ENCODE peak calls at places on chromosomes 13 and 19, in five cellular contexts. D is fibroblast of lung, I is AML-193, A is foreskin fibroblast, Y is activated T-cell treated with anti-CD3 and anti-CD28 coated beads for 1 hour. P is an unnamed sample.

GRCh38 chr13:40777957-40778235 is 6.9 kb upstream of the MRPS31 start:
- DNase-seq in D (no peak), I (no peak), A (no peak), Y (no peak), P (no peak)

GRCh38 chr13:79997244-79997643 is 343.7 kb downstream of the SPRY2 start:
- DNase-seq in D (peak), I (no peak), A (peak), Y (no peak), P (no peak)

GRCh38 chr13:30681489-30682242 is 53.7 kb upstream of the ALOX5AP start:
- DNase-seq in D (peak), I (peak), A (peak), Y (no peak), P (no peak)

GRCh38 chr19:19423322-19423721 is 17.8 kb downstream of the GATAD2A start:
- DNase-seq in D (no peak), I (no peak), A (no peak), Y (no peak), P (no peak)

GRCh38 chr19:18388328-18389094 is 2.6 kb downstream of the GDF15 start:
- DNase-seq in D (peak), I (peak), A (peak), Y (peak), P (no peak)

GRCh38 chr13:89900104-89900760 is 1447.3 kb upstream of the MIR17HG start:
- DNase-seq in D (peak), I (no peak), A (no peak), Y (no peak), P (no peak)

GRCh38 chr19:10625003-10625761 is at the start of gene SLC44A2:
- DNase-seq in D (peak), I (no peak), A (peak), Y (no peak), P (no peak)

GRCh38 chr13:61084983-61085382 is 330.7 kb downstream of the PCDH20 start:
- DNase-seq in D (peak), I (no peak), A (no peak), Y (no peak), P (no peak)

GRCh38 chr19:41330476-41330875 is 20.5 kb downstream of the CCDC97 start:
- DNase-seq in D (no peak), I (no peak), A (no peak), Y (no peak), P (no peak)

GRCh38 chr19:21463449-21464105 is 41.8 kb upstream of the ZNF429 start:
- DNase-seq in D (peak), I (peak), A (no peak), Y (peak), P (no peak)

GRCh38 chr13:100235311-100235901 is 146.5 kb downstream of the PCCA start:
- DNase-seq in D (peak), I (peak), A (peak), Y (no peak), P (peak)

GRCh38 chr19:49189259-49189658 is 31.7 kb downstream of the TRPM4 start:
- DNase-seq in D (no peak), I (no peak), A (no peak), Y (no peak), P (no peak)

GRCh38 chr13:34017231-34017630 is 199.3 kb downstream of the RFC3 start:
- DNase-seq in D (no peak), I (no peak), A (peak), Y (no peak), P (no peak)

GRCh38 chr19:4061178-4061682 is 5.5 kb downstream of the ZBTB7A start:
- DNase-seq in D (no peak), I (no peak), A (peak), Y (no peak), P (no peak)

GRCh38 chr19:42111811-42112210 is 20.4 kb downstream of the POU2F2 start:
- DNase-seq in D (no peak), I (no peak), A (peak), Y (no peak), P (no peak)

GRCh38 chr19:51710163-51710562 is 13.6 kb downstream of the HAS1 start:
- DNase-seq in D (no peak), I (no peak), A (peak), Y (no peak), P (no peak)

GRCh38 chr13:34344761-34345600 is 527.0 kb downstream of the RFC3 start:
- DNase-seq in D (no peak), I (no peak), A (no peak), Y (no peak), P (no peak)

GRCh38 chr19:45485301-45486077 is 11.4 kb downstream of the RTN2 start:
- DNase-seq in D (peak), I (peak), A (peak), Y (peak), P (no peak)

GRCh38 chr13:39942901-39943273 is 287.4 kb downstream of the COG6 start:
- DNase-seq in D (peak), I (peak), A (peak), Y (peak), P (no peak)

GRCh38 chr13:113091211-113091771 is 14.3 kb upstream of the F7 start:
- DNase-seq in D (no peak), I (no peak), A (no peak), Y (no peak), P (no peak)

GRCh38 chr13:80363890-80364503 is 23.1 kb upstream of the SPRY2 start:
- DNase-seq in D (peak), I (peak), A (peak), Y (no peak), P (no peak)

GRCh38 chr19:48424694-48425219 is 21.0 kb upstream of the GRWD1 start:
- DNase-seq in D (peak), I (peak), A (peak), Y (no peak), P (no peak)

GRCh38 chr13:90015565-90016507 is 1331.7 kb upstream of the MIR17HG start:
- DNase-seq in D (no peak), I (no peak), A (no peak), Y (no peak), P (no peak)

GRCh38 chr19:40716031-40716654 is 543 bp downstream of the COQ8B start:
- DNase-seq in D (no peak), I (no peak), A (peak), Y (peak), P (no peak)